ENCODE peak calls at places on chromosome 15, in eight cellular contexts. G is nephron progenitor cell, W is transverse colon, T is IMR-90, N is GM13977, V is bronchial epithelial cell, X is HFF-Myc, U is H9. M is an unnamed sample.

GRCh38 chr15:78100886-78101285 is 8.5 kb downstream of the SH2D7 start:
- DNase-seq in G (no peak), W (peak), V (no peak), N (no peak), T (no peak), U (no peak), X (no peak), M (no peak)

GRCh38 chr15:71048913-71049675 is 66.2 kb upstream of the THSD4 start:
- DNase-seq in U (no peak), V (peak), X (no peak), T (peak), W (no peak), N (no peak), G (no peak), M (no peak)

GRCh38 chr15:52042051-52042851 is 23.2 kb downstream of the MAPK6 start:
- DNase-seq in W (no peak), G (no peak), N (no peak), U (no peak), X (no peak), T (no peak), V (peak), M (no peak)

GRCh38 chr15:62391565-62392262 is 226.6 kb upstream of the C2CD4B start:
- DNase-seq in W (peak), T (peak), N (peak), G (peak), X (no peak), V (no peak), U (peak), M (peak)

GRCh38 chr15:76299786-76300185 is 11.5 kb downstream of the ETFA start:
- DNase-seq in G (no peak), X (no peak), W (no peak), V (no peak), N (no peak), T (no peak), U (no peak), M (no peak)

GRCh38 chr15:78454992-78455391 is 17.0 kb downstream of the IREB2 start:
- DNase-seq in G (no peak), N (no peak), V (no peak), X (no peak), U (no peak), T (no peak), W (no peak), M (no peak)

GRCh38 chr15:68511073-68511991 is 67.5 kb upstream of the CORO2B start:
- DNase-seq in G (no peak), N (no peak), X (no peak), V (no peak), U (no peak), T (peak), W (no peak), M (no peak)

GRCh38 chr15:75718326-75718725 is 5.7 kb upstream of the CSPG4 start:
- DNase-seq in X (no peak), G (no peak), W (peak), U (no peak), N (no peak), V (peak), T (peak), M (no peak)

GRCh38 chr15:75167588-75168076 is 34.0 kb upstream of the C15orf39 start:
- DNase-seq in T (peak), G (no peak), V (peak), U (no peak), X (peak), N (no peak), W (no peak), M (peak)

GRCh38 chr15:91853501-91853967 is at the start of gene SLCO3A1:
- DNase-seq in T (peak), U (peak), W (peak), X (no peak), G (peak), N (peak), V (no peak), M (peak)

GRCh38 chr15:62486041-62486440 is 321.0 kb upstream of the C2CD4B start:
- DNase-seq in G (no peak), X (no peak), V (no peak), N (no peak), W (no peak), U (no peak), T (no peak), M (no peak)

DNA sequence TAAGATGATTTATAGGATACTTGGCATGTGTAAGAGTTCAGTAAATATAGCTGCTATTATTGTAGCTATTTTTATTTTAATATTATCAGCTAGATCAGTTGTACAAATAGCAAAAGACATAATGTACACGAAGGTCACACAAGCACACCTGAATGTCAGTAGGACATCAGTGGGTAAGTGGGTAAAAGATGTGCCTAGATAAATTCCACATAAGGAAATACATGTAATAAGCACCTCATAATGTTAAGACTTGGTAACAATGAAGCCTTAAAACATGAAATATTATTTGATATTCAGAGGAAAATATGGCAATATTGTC is 41.5 kb downstream of the ABHD2 start:
- DNase-seq in G (no peak), N (no peak), W (no peak), V (no peak), U (no peak), X (no peak), T (no peak), M (no peak)
- TF ChIP-seq CTCF in G (no peak), N (no peak), W (no peak), V (no peak), U (no peak), X (no peak), T (no peak), M (peak)

GRCh38 chr15:73564255-73564654 is 68.9 kb downstream of the NPTN start:
- DNase-seq in N (no peak), U (no peak), X (peak), V (peak), G (no peak), T (peak), W (no peak), M (no peak)
- TF ChIP-seq CTCF in N (no peak), U (no peak), X (peak), V (no peak), G (no peak), T (peak), W (no peak), M (no peak)

GRCh38 chr15:58748787-58749531 is 548 bp downstream of the ADAM10 start:
- DNase-seq in N (peak), W (peak), U (peak), X (no peak), V (no peak), T (no peak), G (peak), M (peak)

GRCh38 chr15:58748040-58748786 is 1.3 kb downstream of the ADAM10 start:
- DNase-seq in V (no peak), G (no peak), U (no peak), W (no peak), X (no peak), N (peak), T (no peak), M (peak)

GRCh38 chr15:58746174-58746573 is 3.3 kb downstream of the ADAM10 start:
- DNase-seq in G (no peak), W (no peak), T (no peak), V (no peak), N (no peak), X (no peak), U (no peak), M (no peak)

GRCh38 chr15:58752716-58753115 is 3.2 kb upstream of the ADAM10 start:
- DNase-seq in W (no peak), G (no peak), T (no peak), X (no peak), U (no peak), N (no peak), V (no peak), M (peak)

GRCh38 chr15:58749532-58750337 is at the start of gene ADAM10:
- DNase-seq in U (peak), T (peak), X (peak), G (peak), V (peak), N (peak), W (peak), M (peak)
- TF ChIP-seq CTCF in U (no peak), T (no peak), X (no peak), G (no peak), V (no peak), N (no peak), W (no peak), M (no peak)

DNA sequence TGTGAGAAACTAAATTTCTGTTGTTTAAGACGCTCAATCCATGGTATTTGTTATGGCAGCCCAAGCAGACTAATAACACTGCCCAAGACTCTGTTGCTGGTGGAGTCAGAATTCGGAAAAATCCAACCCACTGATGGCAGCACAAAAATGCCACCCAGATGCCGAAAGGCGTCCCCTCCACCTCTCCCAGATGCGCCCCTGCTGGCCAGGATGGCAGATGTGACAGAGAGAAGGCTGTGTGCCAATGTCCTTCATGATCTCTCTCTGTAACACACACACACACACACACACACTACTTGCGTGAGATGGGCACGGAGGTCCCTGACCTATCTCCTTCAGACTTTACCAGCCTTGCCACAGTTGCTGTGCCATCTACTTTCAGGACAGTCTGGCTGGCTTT is 10.9 kb upstream of the LYSMD4 start:
- DNase-seq in N (no peak), V (no peak), X (no peak), W (no peak), U (no peak), T (no peak), G (no peak), M (no peak)
- TF ChIP-seq CTCF in N (no peak), V (no peak), X (no peak), W (no peak), U (peak), T (no peak), G (no peak), M (no peak)

GRCh38 chr15:101347454-101347853 is 52.4 kb upstream of the SNRPA1 start:
- DNase-seq in T (no peak), G (no peak), N (no peak), X (no peak), W (no peak), U (no peak), V (no peak), M (no peak)

GRCh38 chr15:101351736-101352135 is 56.7 kb upstream of the SNRPA1 start:
- DNase-seq in W (no peak), U (no peak), N (no peak), V (no peak), T (no peak), X (no peak), G (no peak), M (no peak)

GRCh38 chr15:101348643-101349496 is 53.8 kb upstream of the SNRPA1 start:
- DNase-seq in W (peak), X (no peak), N (no peak), V (peak), T (no peak), G (no peak), U (no peak), M (no peak)

GRCh38 chr15:101348015-101348414 is 53.0 kb upstream of the SNRPA1 start:
- DNase-seq in W (no peak), X (no peak), G (no peak), N (no peak), V (no peak), T (no peak), U (no peak), M (no peak)

GRCh38 chr15:101349497-101349951 is 54.5 kb upstream of the SNRPA1 start:
- DNase-seq in N (no peak), U (no peak), X (no peak), T (no peak), V (no peak), W (no peak), G (no peak), M (no peak)
- TF ChIP-seq CTCF in N (no peak), U (no peak), X (no peak), T (no peak), V (no peak), W (no peak), G (no peak), M (no peak)

M was measured in activated CD8-positive, alpha-beta T cell treated with anti-CD3 and anti-CD28 coated beads for 36 hours.